ENCODE peak calls at places on chromosomes 5 and 9, in seven cellular contexts. D is neuronal stem cell, N is PC-3, I is IMR-90, Y is K562, W is mammary epithelial cell, V is adipocyte. T is an unnamed sample.

GRCh38 chr9:112005939-112006338 is 109.3 kb downstream of the UGCG start:
- DNase-seq in D (no peak), N (no peak), I (no peak), Y (no peak), W (no peak), V (no peak), T (no peak)

GRCh38 chr9:95477885-95478790 is 38.6 kb downstream of the PTCH1 start:
- DNase-seq in D (peak), N (no peak), I (no peak), Y (no peak), W (no peak), V (no peak), T (no peak)

GRCh38 chr5:169804861-169805260 is 167.8 kb downstream of the DOCK2 start:
- DNase-seq in D (no peak), N (no peak), I (peak), Y (no peak), W (no peak), V (peak), T (no peak)

GRCh38 chr9:12859704-12860251 is 85.0 kb downstream of the LURAP1L start:
- DNase-seq in D (no peak), N (peak), I (peak), Y (no peak), W (peak), V (peak), T (no peak)

GRCh38 chr9:136859821-136860269 is 6.3 kb downstream of the EDF1 start:
- DNase-seq in D (no peak), N (no peak), I (no peak), Y (no peak), W (no peak), V (no peak), T (no peak)

GRCh38 chr9:27726244-27727141 is 153.2 kb upstream of the C9orf72 start:
- DNase-seq in D (peak), N (peak), I (peak), Y (peak), W (peak), V (peak), T (peak)

GRCh38 chr5:133341915-133342710 is 270.2 kb downstream of the FSTL4 start:
- DNase-seq in D (no peak), N (no peak), I (no peak), Y (no peak), W (no peak), V (no peak), T (no peak)

GRCh38 chr5:5340206-5340729 is 82.2 kb upstream of the ICE1 start:
- DNase-seq in D (no peak), N (peak), I (peak), Y (peak), W (peak), V (peak), T (no peak)

GRCh38 chr5:98492258-98492657 is 281.2 kb upstream of the RGMB start:
- DNase-seq in D (no peak), N (peak), I (no peak), Y (no peak), W (peak), V (no peak), T (peak)

GRCh38 chr9:132948482-132949050 is 4.2 kb upstream of the TSC1 start:
- DNase-seq in D (no peak), N (no peak), I (no peak), Y (no peak), W (no peak), V (no peak), T (no peak)

GRCh38 chr5:133744909-133745308 is 132.6 kb upstream of the FSTL4 start:
- DNase-seq in D (no peak), N (no peak), I (no peak), Y (no peak), W (no peak), V (no peak), T (no peak)

GRCh38 chr5:135700731-135701130 is 121.9 kb upstream of the CXCL14 start:
- DNase-seq in D (no peak), N (no peak), I (no peak), Y (no peak), W (no peak), V (no peak), T (no peak)

GRCh38 chr5:163503106-163504090 is 2.0 kb upstream of the MAT2B start:
- DNase-seq in D (peak), N (peak), I (peak), Y (peak), W (peak), V (peak), T (peak)

GRCh38 chr5:107129051-107129450 is 541.7 kb downstream of the EFNA5 start:
- DNase-seq in D (no peak), N (peak), I (peak), Y (no peak), W (no peak), V (peak), T (no peak)

GRCh38 chr5:55636177-55636576 is 75.9 kb downstream of the SLC38A9 start:
- DNase-seq in D (no peak), N (no peak), I (no peak), Y (no peak), W (no peak), V (peak), T (no peak)

GRCh38 chr9:103625161-103625804 is 468.8 kb upstream of the SMC2 start:
- DNase-seq in D (no peak), N (no peak), I (no peak), Y (no peak), W (no peak), V (no peak), T (peak)
- H3K9ac ChIP-seq in D (no peak), N (no peak), I (no peak), Y (no peak), W (no peak), V (no peak), T (no peak)

DNA sequence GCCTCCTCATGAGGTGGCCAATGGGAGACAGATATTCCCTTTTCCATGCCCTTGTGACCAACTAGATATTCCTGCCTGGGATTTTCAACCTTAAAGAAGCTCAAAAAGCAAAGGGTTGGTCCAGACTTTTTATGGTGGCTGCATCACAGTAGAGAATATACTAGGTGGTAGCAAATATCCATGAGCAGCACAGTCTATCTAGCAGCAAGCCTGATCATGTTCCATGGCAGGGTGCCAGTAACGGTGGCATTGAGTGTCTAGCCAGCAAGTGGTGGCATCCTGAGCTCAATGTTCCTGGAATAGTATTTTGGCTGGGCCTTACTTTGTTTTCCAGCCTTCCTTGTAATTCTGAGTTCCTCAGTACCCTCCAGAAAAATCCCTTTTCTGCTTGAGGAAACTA is 25.8 kb downstream of the CDC25C start:
- DNase-seq in D (no peak), N (no peak), I (no peak), Y (peak), W (peak), V (no peak), T (no peak)
- H3K4me3 ChIP-seq in D (no peak), N (no peak), I (no peak), Y (no peak), W (no peak), V (no peak), T (no peak)

GRCh38 chr5:78506296-78507049 is 142.1 kb downstream of the LHFPL2 start:
- DNase-seq in D (no peak), N (no peak), I (peak), Y (no peak), W (no peak), V (peak), T (no peak)
- H3K9ac ChIP-seq in D (no peak), N (no peak), I (no peak), Y (no peak), W (no peak), V (no peak), T (no peak)

GRCh38 chr9:73845954-73846690 is 651.0 kb upstream of the RORB start:
- DNase-seq in D (peak), N (no peak), I (no peak), Y (no peak), W (no peak), V (peak), T (no peak)

GRCh38 chr9:73845539-73845938 is 651.6 kb upstream of the RORB start:
- DNase-seq in D (no peak), N (no peak), I (no peak), Y (no peak), W (no peak), V (no peak), T (no peak)

DNA sequence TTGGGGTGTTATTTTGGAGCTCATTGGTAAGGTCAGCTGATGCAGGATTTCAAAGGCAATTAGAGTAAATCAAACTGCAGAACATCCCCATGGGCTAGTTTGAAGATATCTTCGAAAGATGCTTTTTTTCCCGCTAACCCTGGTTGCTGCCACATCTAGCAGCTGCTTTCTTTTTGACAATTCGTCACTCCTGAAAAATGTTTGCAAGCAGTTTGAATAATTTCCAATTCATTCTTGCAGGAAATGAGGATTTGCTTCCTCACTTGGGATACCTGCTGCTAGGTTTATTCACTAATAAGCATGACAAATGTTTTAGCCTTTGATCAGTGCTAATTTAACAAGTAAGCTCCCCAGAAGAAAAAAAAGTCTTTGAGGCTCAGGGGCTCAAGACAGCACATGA is 649.6 kb upstream of the RORB start:
- DNase-seq in D (no peak), N (no peak), I (no peak), Y (no peak), W (no peak), V (no peak), T (no peak)
- H3K4me3 ChIP-seq in D (no peak), N (no peak), I (no peak), Y (no peak), W (no peak), V (no peak), T (no peak)

GRCh38 chr5:155953335-155953734 is 373.6 kb upstream of the SGCD start:
- DNase-seq in D (no peak), N (no peak), I (peak), Y (no peak), W (no peak), V (no peak), T (no peak)
- H3K9ac ChIP-seq in D (no peak), N (no peak), I (no peak), Y (no peak), W (no peak), V (no peak), T (no peak)

T was measured in MM.1S.